ENCODE peak calls at places on chromosomes 4 and X, in five cellular contexts. M is activated CD4-positive, CD25-positive, alpha-beta regulatory T cell treated with anti-CD3 and anti-CD28 coated beads, Interleukin-2, amount 50 U/mL, for 72 hours; T is stimulated activated CD4-positive, alpha-beta T cell treated with anti-CD3 and anti-CD28 coated beads, Interleukin-2, amount 100 ng/mL, for 24 hours; E is NCI-H1092 treated with DMSO at 0.1 percent for 48 hours; X is NCI-H2107. H is an unnamed sample.

GRCh38 chr4:87219648-87220093 is 747 bp downstream of the KLHL8 start:
- DNase-seq in T (peak), E (peak), X (no peak), M (no peak), H (no peak)

GRCh38 chr4:153198739-153199138 is 5.5 kb upstream of the TRIM2 start:
- DNase-seq in M (no peak), T (no peak), E (no peak), X (no peak), H (no peak)

GRCh38 chr4:179893967-179894590 is 2349.1 kb upstream of the TENM3 start:
- DNase-seq in X (no peak), M (no peak), E (no peak), T (no peak), H (no peak)

GRCh38 chrX:151896734-151897474 is 15.8 kb upstream of the MAGEA4 start:
- DNase-seq in M (no peak), T (no peak), E (no peak), X (no peak), H (no peak)

GRCh38 chrX:150854856-150855255 is 43.6 kb downstream of the CD99L2 start:
- DNase-seq in X (no peak), T (no peak), M (no peak), E (no peak), H (no peak)

GRCh38 chrX:134025986-134026731 is 40.8 kb upstream of the GPC3 start:
- DNase-seq in T (no peak), E (no peak), X (no peak), M (no peak), H (no peak)

GRCh38 chr4:75244325-75244724 is 269.9 kb downstream of the RCHY1 start:
- DNase-seq in E (no peak), M (no peak), X (no peak), T (no peak), H (no peak)

GRCh38 chr4:64774626-64775025 is 365.4 kb upstream of the TECRL start:
- DNase-seq in X (no peak), E (no peak), M (no peak), T (no peak), H (no peak)

GRCh38 chr4:22668301-22668700 is 24.4 kb upstream of the GBA3 start:
- DNase-seq in X (no peak), T (no peak), E (no peak), M (no peak), H (no peak)

H was measured in chondrocyte.